ENCODE peak calls at places on chromosome 18, in ten cellular contexts. H, J, Y, D, W, L, N, X, C and Z are unnamed samples.

GRCh38 chr18:74282359-74283254 is 9.2 kb downstream of the CYB5A start:
- DNase-seq in H (peak; percentile 40), J (no peak), Y (no peak), D (no peak), W (no peak), L (peak; percentile 25), N (no peak), X (no peak), C (no peak), Z (no peak)

GRCh38 chr18:23912356-23912755 is 102.2 kb upstream of the TTC39C start:
- DNase-seq in H (no peak), J (no peak), Y (no peak), D (no peak), W (peak; percentile 75), L (peak; percentile 45), N (no peak), X (no peak), C (no peak), Z (no peak)

GRCh38 chr18:68942230-68942629 is 144.3 kb downstream of the CCDC102B start:
- DNase-seq in H (no peak), J (no peak), Y (no peak), D (no peak), W (no peak), L (peak; percentile 57), N (no peak), X (no peak), C (no peak), Z (no peak)

GRCh38 chr18:24731981-24732380 is 271.5 kb downstream of the HRH4 start:
- DNase-seq in H (no peak), J (no peak), Y (no peak), D (no peak), W (peak; percentile 39), L (no peak), N (no peak), X (no peak), C (no peak), Z (no peak)

GRCh38 chr18:45161850-45162249 is 453.4 kb upstream of the SLC14A2 start:
- DNase-seq in H (no peak), J (no peak), Y (no peak), D (no peak), W (no peak), L (no peak), N (no peak), X (peak; percentile 23), C (no peak), Z (no peak)

GRCh38 chr18:43671431-43671830 is 394.1 kb upstream of the SYT4 start:
- DNase-seq in H (no peak), J (no peak), Y (no peak), D (no peak), W (peak; percentile 18), L (no peak), N (no peak), X (no peak), C (no peak), Z (no peak)

GRCh38 chr18:48170651-48171050 is 238.5 kb downstream of the ZBTB7C start:
- DNase-seq in H (no peak), J (no peak), Y (no peak), D (no peak), W (no peak), L (no peak), N (peak; percentile 34), X (no peak), C (no peak), Z (no peak)

GRCh38 chr18:12478269-12479057 is 70.7 kb downstream of the PRELID3A start:
- DNase-seq in H (no peak), J (no peak), Y (no peak), D (no peak), W (no peak), L (peak; percentile 60), N (no peak), X (no peak), C (no peak), Z (no peak)

GRCh38 chr18:22346342-22346967 is 71.3 kb downstream of the CTAGE1 start:
- DNase-seq in H (no peak), J (no peak), Y (no peak), D (no peak), W (peak; percentile 83), L (no peak), N (peak; percentile 82), X (no peak), C (peak; percentile 83), Z (no peak)

GRCh38 chr18:48194787-48195186 is 214.4 kb downstream of the ZBTB7C start:
- DNase-seq in H (no peak), J (no peak), Y (no peak), D (no peak), W (no peak), L (no peak), N (no peak), X (no peak), C (no peak), Z (no peak)

GRCh38 chr18:9708057-9708881 is at the start of gene RAB31:
- DNase-seq in H (no peak), J (no peak), Y (no peak), D (peak; percentile 36), W (peak; percentile 72), L (peak; percentile 79), N (peak; percentile 95), X (peak; percentile 38), C (peak; percentile 93), Z (peak; percentile 72)

GRCh38 chr18:22250591-22250996 is 81.2 kb downstream of the GATA6 start:
- DNase-seq in H (no peak), J (no peak), Y (no peak), D (no peak), W (no peak), L (no peak), N (no peak), X (no peak), C (no peak), Z (no peak)

GRCh38 chr18:23306842-23307241 is 146.2 kb upstream of the RIOK3 start:
- DNase-seq in H (no peak), J (no peak), Y (no peak), D (no peak), W (no peak), L (no peak), N (no peak), X (no peak), C (no peak), Z (no peak)

GRCh38 chr18:10061566-10061965 is 147.8 kb downstream of the VAPA start:
- DNase-seq in H (no peak), J (no peak), Y (no peak), D (no peak), W (no peak), L (no peak), N (no peak), X (no peak), C (no peak), Z (no peak)

GRCh38 chr18:49731860-49732311 is 81.4 kb downstream of the ACAA2 start:
- DNase-seq in H (no peak), J (no peak), Y (no peak), D (no peak), W (no peak), L (peak; percentile 35), N (no peak), X (no peak), C (no peak), Z (no peak)

GRCh38 chr18:46324556-46324955 is 220.4 kb downstream of the HAUS1 start:
- DNase-seq in H (no peak), J (no peak), Y (no peak), D (no peak), W (peak; percentile 62), L (peak; percentile 75), N (no peak), X (peak; percentile 81), C (peak; percentile 77), Z (peak; percentile 47)

GRCh38 chr18:56389190-56389589 is 249.2 kb downstream of the TXNL1 start:
- DNase-seq in H (no peak), J (no peak), Y (no peak), D (no peak), W (peak; percentile 13), L (no peak), N (no peak), X (no peak), C (peak; percentile 18), Z (no peak)